ENCODE peak calls at places on chromosome 11, in nine cellular contexts. One of them, this sample, is unnamed. For H3K4me1, the result is how much of the 10 kb centered on the place peaks cover.

GRCh38 chr11:59012106-59012941 is 73.0 kb downstream of the GLYATL1 start:
- DNase-seq in pancreas: no peak
- DNase-seq in keratinocyte: no peak
- DNase-seq in lower lobe of right lung: no peak
- DNase-seq in astrocyte: no peak
- DNase-seq in psoas muscle: no peak
- DNase-seq in tibial nerve: no peak
- DNase-seq in left ventricle myocardium inferior: no peak
- DNase-seq in uterus: no peak
- DNase-seq in this sample: no peak

GRCh38 chr11:3832816-3833215 is 7.9 kb downstream of the RHOG start:
- DNase-seq in left ventricle myocardium inferior: no peak
- DNase-seq in tibial nerve: no peak
- DNase-seq in lower lobe of right lung: no peak
- DNase-seq in uterus: no peak
- DNase-seq in astrocyte: no peak
- DNase-seq in psoas muscle: no peak
- DNase-seq in keratinocyte: no peak
- DNase-seq in pancreas: no peak
- DNase-seq in this sample: no peak

GRCh38 chr11:76824083-76824939 is 36.4 kb upstream of the ACER3 start:
- DNase-seq in left ventricle myocardium inferior: no peak
- DNase-seq in pancreas: no peak
- DNase-seq in lower lobe of right lung: no peak
- DNase-seq in astrocyte: no peak
- DNase-seq in keratinocyte: peak
- DNase-seq in tibial nerve: no peak
- DNase-seq in psoas muscle: no peak
- DNase-seq in uterus: no peak
- DNase-seq in this sample: no peak

GRCh38 chr11:64225608-64226506 is at the start of the genes NUDT22 and TRPT1:
- DNase-seq in tibial nerve: peak
- DNase-seq in lower lobe of right lung: peak
- DNase-seq in left ventricle myocardium inferior: peak
- DNase-seq in psoas muscle: peak
- DNase-seq in keratinocyte: no peak
- DNase-seq in uterus: peak
- DNase-seq in astrocyte: peak
- DNase-seq in pancreas: peak
- DNase-seq in this sample: peak

GRCh38 chr11:84981296-84981695 is 645.8 kb downstream of the DLG2 start:
- DNase-seq in psoas muscle: no peak
- DNase-seq in pancreas: no peak
- DNase-seq in left ventricle myocardium inferior: no peak
- DNase-seq in tibial nerve: no peak
- DNase-seq in uterus: no peak
- DNase-seq in lower lobe of right lung: no peak
- DNase-seq in keratinocyte: no peak
- DNase-seq in astrocyte: peak
- DNase-seq in this sample: no peak

GRCh38 chr11:27317751-27318150 is 45.3 kb downstream of the CCDC34 start:
- DNase-seq in lower lobe of right lung: no peak
- DNase-seq in left ventricle myocardium inferior: no peak
- DNase-seq in astrocyte: peak
- DNase-seq in tibial nerve: no peak
- DNase-seq in pancreas: no peak
- DNase-seq in psoas muscle: no peak
- DNase-seq in uterus: no peak
- DNase-seq in keratinocyte: no peak
- DNase-seq in this sample: no peak

GRCh38 chr11:111344032-111344431 is 35.0 kb downstream of the POU2AF1 start:
- DNase-seq in lower lobe of right lung: peak
- DNase-seq in uterus: peak
- DNase-seq in pancreas: no peak
- DNase-seq in tibial nerve: peak
- DNase-seq in left ventricle myocardium inferior: peak
- DNase-seq in astrocyte: peak
- DNase-seq in psoas muscle: peak
- DNase-seq in keratinocyte: no peak
- DNase-seq in this sample: peak

GRCh38 chr11:19711911-19712280 is 741 bp upstream of the NAV2 start:
- DNase-seq in lower lobe of right lung: peak
- DNase-seq in uterus: no peak
- DNase-seq in pancreas: peak
- DNase-seq in psoas muscle: no peak
- DNase-seq in tibial nerve: no peak
- DNase-seq in keratinocyte: no peak
- DNase-seq in left ventricle myocardium inferior: no peak
- DNase-seq in astrocyte: no peak
- DNase-seq in this sample: no peak

GRCh38 chr11:46362146-46363030 is 15.1 kb downstream of the DGKZ start:
- DNase-seq in uterus: no peak
- DNase-seq in psoas muscle: no peak
- DNase-seq in keratinocyte: no peak
- DNase-seq in lower lobe of right lung: no peak
- DNase-seq in astrocyte: no peak
- DNase-seq in pancreas: no peak
- DNase-seq in left ventricle myocardium inferior: peak
- DNase-seq in tibial nerve: no peak
- DNase-seq in this sample: no peak
- H3K4me3 ChIP-seq in uterus: no peak
- H3K4me3 ChIP-seq in psoas muscle: peak
- H3K4me3 ChIP-seq in keratinocyte: no peak
- H3K4me3 ChIP-seq in lower lobe of right lung: peak
- H3K4me3 ChIP-seq in astrocyte: no peak
- H3K4me3 ChIP-seq in pancreas: no peak
- H3K4me3 ChIP-seq in left ventricle myocardium inferior: peak
- H3K4me3 ChIP-seq in tibial nerve: no peak
- H3K4me3 ChIP-seq in this sample: no peak

DNA sequence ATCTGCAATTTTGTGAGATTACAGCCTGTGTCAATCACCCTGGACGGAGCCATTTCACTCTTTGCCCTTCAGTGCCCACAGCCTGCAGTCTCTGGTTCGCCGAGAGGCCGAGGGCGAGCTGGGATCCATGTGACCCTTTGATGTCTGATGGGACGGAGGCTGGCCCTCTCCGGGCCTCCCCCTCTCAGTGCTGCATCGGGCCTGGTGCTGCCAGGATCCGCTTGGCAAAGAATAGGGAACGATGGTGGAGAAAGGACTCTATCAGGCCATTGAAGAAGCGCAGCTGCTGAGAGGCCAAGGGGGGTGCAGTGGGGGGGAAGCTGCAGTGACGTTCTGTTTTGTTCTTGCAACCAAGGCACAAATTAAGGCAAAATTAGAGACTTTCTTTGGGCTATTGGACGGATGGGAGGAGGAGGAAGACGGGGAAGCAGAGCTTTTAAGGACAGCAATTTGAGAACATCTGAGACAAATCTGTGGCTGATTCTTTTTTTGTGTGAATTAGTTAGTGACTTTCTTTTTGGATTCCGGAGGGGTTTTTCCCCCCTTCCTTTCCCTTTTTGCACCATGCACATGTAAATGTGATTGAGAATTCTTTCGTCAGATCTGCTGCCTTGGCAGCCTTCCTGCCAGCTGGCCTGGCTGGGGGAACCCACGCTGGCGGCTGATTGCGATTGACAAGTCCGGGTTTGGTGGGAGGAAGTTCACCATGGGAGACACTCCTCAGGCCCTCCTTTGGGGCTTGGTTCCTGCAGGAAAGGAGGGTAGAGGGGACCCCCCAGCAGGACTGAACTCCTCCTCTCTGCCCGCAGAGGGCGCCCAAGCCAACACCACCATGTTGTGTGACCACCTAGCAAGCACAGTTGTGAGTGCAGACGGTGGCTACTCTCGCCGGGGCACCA is 214.5 kb downstream of the NTM start:
- DNase-seq in tibial nerve: no peak
- DNase-seq in uterus: no peak
- DNase-seq in lower lobe of right lung: no peak
- DNase-seq in astrocyte: no peak
- DNase-seq in pancreas: no peak
- DNase-seq in keratinocyte: no peak
- DNase-seq in left ventricle myocardium inferior: peak
- DNase-seq in psoas muscle: no peak
- DNase-seq in this sample: no peak
- TF ChIP-seq CTCF in tibial nerve: no peak
- TF ChIP-seq CTCF in uterus: no peak
- TF ChIP-seq CTCF in lower lobe of right lung: no peak
- TF ChIP-seq CTCF in astrocyte: peak
- TF ChIP-seq CTCF in pancreas: no peak
- TF ChIP-seq CTCF in keratinocyte: no peak
- TF ChIP-seq CTCF in left ventricle myocardium inferior: peak
- TF ChIP-seq CTCF in psoas muscle: no peak
- TF ChIP-seq CTCF in this sample: no peak

GRCh38 chr11:69293087-69293486 is 868 bp upstream of the MYEOV start:
- DNase-seq in psoas muscle: no peak
- DNase-seq in astrocyte: no peak
- DNase-seq in left ventricle myocardium inferior: no peak
- DNase-seq in lower lobe of right lung: peak
- DNase-seq in uterus: no peak
- DNase-seq in keratinocyte: no peak
- DNase-seq in pancreas: no peak
- DNase-seq in tibial nerve: no peak
- DNase-seq in this sample: no peak
- H3K4me1 ChIP-seq in psoas muscle: under half
- H3K4me1 ChIP-seq in astrocyte: under half
- H3K4me1 ChIP-seq in left ventricle myocardium inferior: half or more
- H3K4me1 ChIP-seq in lower lobe of right lung: half or more
- H3K4me1 ChIP-seq in uterus: under half
- H3K4me1 ChIP-seq in keratinocyte: under half
- H3K4me1 ChIP-seq in pancreas: under half
- H3K4me1 ChIP-seq in tibial nerve: under half
- H3K4me1 ChIP-seq in this sample: under half

GRCh38 chr11:87878373-87878779 is 296.9 kb downstream of the RAB38 start:
- DNase-seq in lower lobe of right lung: no peak
- DNase-seq in tibial nerve: peak
- DNase-seq in uterus: peak
- DNase-seq in astrocyte: peak
- DNase-seq in psoas muscle: no peak
- DNase-seq in keratinocyte: no peak
- DNase-seq in left ventricle myocardium inferior: no peak
- DNase-seq in pancreas: no peak
- DNase-seq in this sample: no peak

GRCh38 chr11:87879118-87879517 is 296.1 kb downstream of the RAB38 start:
- DNase-seq in left ventricle myocardium inferior: no peak
- DNase-seq in astrocyte: no peak
- DNase-seq in psoas muscle: no peak
- DNase-seq in keratinocyte: no peak
- DNase-seq in uterus: no peak
- DNase-seq in lower lobe of right lung: no peak
- DNase-seq in tibial nerve: no peak
- DNase-seq in pancreas: no peak
- DNase-seq in this sample: no peak
- H3K4me3 ChIP-seq in left ventricle myocardium inferior: no peak
- H3K4me3 ChIP-seq in astrocyte: no peak
- H3K4me3 ChIP-seq in psoas muscle: no peak
- H3K4me3 ChIP-seq in keratinocyte: no peak
- H3K4me3 ChIP-seq in uterus: no peak
- H3K4me3 ChIP-seq in lower lobe of right lung: no peak
- H3K4me3 ChIP-seq in tibial nerve: no peak
- H3K4me3 ChIP-seq in pancreas: no peak
- H3K4me3 ChIP-seq in this sample: no peak

GRCh38 chr11:100622404-100622803 is 64.7 kb upstream of the ARHGAP42 start:
- DNase-seq in astrocyte: no peak
- DNase-seq in psoas muscle: no peak
- DNase-seq in left ventricle myocardium inferior: no peak
- DNase-seq in tibial nerve: no peak
- DNase-seq in pancreas: no peak
- DNase-seq in uterus: no peak
- DNase-seq in keratinocyte: no peak
- DNase-seq in lower lobe of right lung: no peak
- DNase-seq in this sample: no peak
- TF ChIP-seq CTCF in astrocyte: no peak
- TF ChIP-seq CTCF in psoas muscle: no peak
- TF ChIP-seq CTCF in left ventricle myocardium inferior: no peak
- TF ChIP-seq CTCF in tibial nerve: no peak
- TF ChIP-seq CTCF in pancreas: no peak
- TF ChIP-seq CTCF in uterus: no peak
- TF ChIP-seq CTCF in keratinocyte: no peak
- TF ChIP-seq CTCF in lower lobe of right lung: no peak
- TF ChIP-seq CTCF in this sample: no peak